ENCODE peak calls at places on chromosomes 16 and 17, in six cellular contexts. E, V, W, Y, G and Q are unnamed samples. For H3K4me1, the result is how much of the 10 kb centered on the place peaks cover.

GRCh38 chr17:76599699-76600460 is 14.2 kb upstream of the ST6GALNAC2 start:
- DNase-seq in W (peak), V (no peak), G (no peak), Y (no peak), E (no peak), Q (no peak)

GRCh38 chr17:41939044-41939695 is 8.8 kb downstream of the ODAD4 start:
- DNase-seq in Y (no peak), G (no peak), E (no peak), V (no peak), W (no peak), Q (no peak)

GRCh38 chr16:70804729-70805169 is 3.8 kb upstream of the VAC14 start:
- DNase-seq in V (no peak), G (no peak), W (no peak), Y (no peak), E (no peak), Q (no peak)

GRCh38 chr16:69559164-69559563 is 6.6 kb upstream of the NFAT5 start:
- DNase-seq in Y (no peak), V (no peak), E (no peak), W (no peak), G (no peak), Q (no peak)

GRCh38 chr16:27759301-27759871 is 209.4 kb downstream of the KATNIP start:
- DNase-seq in W (no peak), E (no peak), V (no peak), Y (no peak), G (no peak), Q (no peak)

GRCh38 chr16:35210681-35211433 is 1751.4 kb downstream of the TP53TG3F start:
- DNase-seq in W (no peak), G (no peak), V (no peak), Y (no peak), E (no peak), Q (no peak)

GRCh38 chr16:132120-132519 is 6.4 kb downstream of the NPRL3 start:
- DNase-seq in Y (no peak), V (no peak), E (no peak), G (no peak), W (no peak), Q (no peak)

GRCh38 chr17:48551206-48551597 is 6.3 kb upstream of the HOXB2 start:
- DNase-seq in V (no peak), W (no peak), G (no peak), E (no peak), Y (no peak), Q (no peak)

GRCh38 chr17:29590979-29591736 is 1.7 kb upstream of the GIT1 start:
- DNase-seq in G (peak), E (no peak), W (peak), V (no peak), Y (peak), Q (no peak)
- H3K4me1 ChIP-seq in G (under half), E (half or more), W (half or more), V (half or more), Y (half or more), Q (under half)

DNA sequence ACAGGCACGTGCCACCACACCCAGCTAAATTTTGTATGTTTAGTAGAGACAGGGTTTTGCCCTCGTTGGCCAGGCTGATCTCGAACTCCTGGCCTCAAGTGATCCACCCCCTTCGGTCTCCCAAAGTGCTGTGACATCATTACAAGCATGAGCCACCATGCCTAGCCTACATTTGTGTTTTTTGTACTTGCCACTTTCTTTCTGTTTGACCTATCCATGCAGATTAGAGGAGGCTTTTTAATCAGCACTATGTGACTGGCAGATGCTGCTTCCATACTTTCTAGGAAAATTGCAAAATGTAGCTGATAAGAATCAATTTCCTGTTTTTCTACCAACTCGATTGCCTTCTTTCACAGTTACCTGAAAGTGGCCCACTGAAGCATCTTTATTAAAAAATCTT is 57.3 kb downstream of the B9D1 start:
- DNase-seq in G (no peak), E (no peak), Y (no peak), W (no peak), V (no peak), Q (no peak)
- H3K27ac ChIP-seq in G (no peak), E (no peak), Y (no peak), W (no peak), V (no peak), Q (no peak)

GRCh38 chr16:1980770-1981087 is 540 bp downstream of the NOXO1 start:
- DNase-seq in Y (no peak), E (no peak), V (no peak), G (no peak), W (no peak), Q (no peak)

GRCh38 chr16:1978476-1979120 is 2.7 kb downstream of the NOXO1 start:
- DNase-seq in W (no peak), G (no peak), V (no peak), Y (no peak), E (no peak), Q (peak)

GRCh38 chr16:1977875-1978268 is 3.4 kb downstream of the NOXO1 start:
- DNase-seq in G (no peak), V (no peak), Y (no peak), W (no peak), E (no peak), Q (no peak)

GRCh38 chr16:1980026-1980769 is 1.1 kb downstream of the NOXO1 start:
- DNase-seq in G (no peak), E (no peak), V (no peak), Y (no peak), W (no peak), Q (no peak)

GRCh38 chr16:1979271-1980025 is 1.8 kb downstream of the NOXO1 start:
- DNase-seq in V (no peak), G (peak), Y (no peak), E (no peak), W (peak), Q (peak)
- H3K4me3 ChIP-seq in V (peak), G (peak), Y (no peak), E (peak), W (peak), Q (no peak)

GRCh38 chr17:79948406-79948917 is 87.2 kb downstream of the TBC1D16 start:
- DNase-seq in E (no peak), V (no peak), Y (no peak), W (no peak), G (peak), Q (no peak)

GRCh38 chr17:79950306-79950705 is 85.4 kb downstream of the TBC1D16 start:
- DNase-seq in G (peak), V (peak), E (no peak), W (peak), Y (no peak), Q (peak)

GRCh38 chr17:79947351-79948031 is 88.2 kb downstream of the TBC1D16 start:
- DNase-seq in E (no peak), W (no peak), Y (peak), V (peak), G (peak), Q (no peak)

GRCh38 chr17:79949646-79950292 is 85.9 kb downstream of the TBC1D16 start:
- DNase-seq in W (no peak), Y (no peak), V (peak), E (no peak), G (peak), Q (no peak)

GRCh38 chr17:79948918-79949645 is 86.6 kb downstream of the TBC1D16 start:
- DNase-seq in E (no peak), V (peak), G (peak), W (no peak), Y (no peak), Q (no peak)
- H3K4me1 ChIP-seq in E (under half), V (under half), G (under half), W (under half), Y (under half), Q (under half)